ENCODE peak calls at places on chromosome 1, in six cellular contexts. F is IMR-90, Q is H9, S is iPS-NIHi11, L is right cardiac atrium, P is NCI-H82. V is an unnamed sample.

GRCh38 chr1:230194525-230194924 is 127.5 kb downstream of the GALNT2 start:
- DNase-seq in S (no peak), L (no peak), F (no peak), P (no peak), Q (no peak), V (no peak)

GRCh38 chr1:25729774-25730173 is 70.2 kb upstream of the SELENON start:
- DNase-seq in S (no peak), L (no peak), P (peak), Q (no peak), F (no peak), V (peak)

GRCh38 chr1:79744746-79745145 is 738.2 kb upstream of the ADGRL4 start:
- DNase-seq in Q (no peak), F (no peak), L (no peak), P (no peak), S (no peak), V (no peak)

GRCh38 chr1:4052657-4053056 is 152.6 kb upstream of the C1orf174 start:
- DNase-seq in P (no peak), S (no peak), Q (no peak), L (no peak), F (no peak), V (peak)

GRCh38 chr1:201265771-201266170 is 17.5 kb upstream of the PKP1 start:
- DNase-seq in F (peak), P (no peak), L (no peak), Q (no peak), S (no peak), V (no peak)

GRCh38 chr1:975365-975764 is 6.5 kb downstream of the PERM1 start:
- DNase-seq in Q (no peak), S (no peak), L (no peak), F (no peak), P (no peak), V (no peak)

GRCh38 chr1:234069760-234070159 is 165.3 kb downstream of the SLC35F3 start:
- DNase-seq in S (no peak), Q (no peak), F (no peak), L (no peak), P (peak), V (no peak)

GRCh38 chr1:162676087-162676486 is 43.8 kb downstream of the DDR2 start:
- DNase-seq in F (peak), S (no peak), L (no peak), P (no peak), Q (no peak), V (no peak)

GRCh38 chr1:27332536-27333281 is 9.1 kb upstream of the SYTL1 start:
- DNase-seq in P (peak), Q (peak), F (peak), L (peak), S (peak), V (peak)

V was measured in H7.